ENCODE peak calls at places on chromosomes 3 and 15, in ten cellular contexts. P is A549; S is GM12865; M is endothelial cell; L is fibroblast of villous mesenchyme; X is nephron progenitor cell; O is activated CD8-positive, alpha-beta T cell treated with anti-CD3 and anti-CD28 coated beads for 36 hours; U is cardiac muscle cell; Y is GM23338; V is AG04449. I is an unnamed sample.

GRCh38 chr15:71342658-71343057 is 227.4 kb downstream of the THSD4 start:
- DNase-seq in Y (no peak), S (no peak), U (no peak), M (no peak), X (no peak), L (no peak), P (no peak), O (no peak), V (no peak), I (no peak)

GRCh38 chr3:107825556-107825955 is 265.3 kb downstream of the CD47 start:
- DNase-seq in Y (no peak), O (no peak), U (no peak), X (no peak), L (no peak), M (no peak), P (no peak), V (no peak), S (no peak), I (no peak)

GRCh38 chr3:171018151-171018935 is 8.2 kb downstream of the SLC2A2 start:
- DNase-seq in V (no peak), O (peak), Y (peak), P (no peak), S (no peak), L (no peak), U (no peak), M (peak), X (peak), I (peak)

GRCh38 chr3:78741066-78741645 is 1026.6 kb downstream of the ROBO1 start:
- DNase-seq in Y (peak), V (no peak), S (no peak), M (no peak), P (peak), X (no peak), O (peak), U (no peak), L (no peak), I (no peak)

GRCh38 chr15:24848050-24848449 is 106.7 kb upstream of the SNRPN start:
- DNase-seq in Y (peak), P (peak), L (no peak), V (no peak), S (no peak), U (peak), X (peak), M (peak), O (peak), I (peak)

GRCh38 chr15:58547628-58548307 is 116.0 kb downstream of the LIPC start:
- DNase-seq in P (no peak), X (no peak), Y (no peak), U (no peak), O (no peak), V (no peak), L (no peak), S (no peak), M (no peak), I (no peak)

GRCh38 chr15:89490550-89491315 is 5.7 kb downstream of the RHCG start:
- DNase-seq in L (no peak), Y (no peak), U (no peak), X (no peak), V (no peak), P (no peak), O (no peak), M (no peak), S (no peak), I (no peak)

GRCh38 chr15:84826369-84826823 is 9.2 kb downstream of the ALPK3 start:
- DNase-seq in L (no peak), O (peak), V (no peak), M (peak), X (no peak), S (peak), U (peak), Y (peak), P (peak), I (peak)

GRCh38 chr3:22141769-22142168 is 390.8 kb upstream of the ZNF385D start:
- DNase-seq in O (no peak), L (no peak), P (no peak), S (no peak), U (no peak), V (no peak), M (no peak), Y (no peak), X (no peak), I (no peak)

GRCh38 chr15:89448825-89449224 is 47.6 kb downstream of the RHCG start:
- DNase-seq in U (peak), V (no peak), P (no peak), Y (no peak), X (peak), O (no peak), S (no peak), L (no peak), M (no peak), I (no peak)

GRCh38 chr3:123226549-123226948 is 24.8 kb downstream of the SEC22A start:
- DNase-seq in M (no peak), L (no peak), Y (no peak), S (no peak), V (no peak), P (no peak), U (no peak), O (no peak), X (no peak), I (no peak)

GRCh38 chr3:3906171-3906570 is 106.9 kb downstream of the LRRN1 start:
- DNase-seq in L (no peak), O (no peak), S (no peak), Y (no peak), V (no peak), X (no peak), U (no peak), P (no peak), M (no peak), I (no peak)

GRCh38 chr3:189841474-189842205 is 210.5 kb downstream of the TP63 start:
- DNase-seq in L (no peak), V (peak), Y (peak), U (no peak), O (no peak), M (no peak), X (no peak), P (peak), S (peak), I (no peak)

GRCh38 chr3:86711634-86712033 is 279.3 kb downstream of the VGLL3 start:
- DNase-seq in X (no peak), V (no peak), U (no peak), Y (no peak), M (no peak), O (no peak), P (no peak), S (no peak), L (no peak), I (no peak)

GRCh38 chr3:149658444-149659172 is 783 bp upstream of the WWTR1 start:
- DNase-seq in O (peak), P (no peak), V (peak), S (peak), X (peak), L (peak), Y (peak), M (peak), U (peak), I (peak)

GRCh38 chr3:159765025-159765859 is 223.4 kb upstream of the IL12A start:
- DNase-seq in P (peak), M (peak), Y (peak), O (peak), U (peak), S (no peak), X (peak), V (peak), L (peak), I (peak)

GRCh38 chr3:45776611-45777010 is 19.7 kb downstream of the SLC6A20 start:
- DNase-seq in X (no peak), U (peak), P (no peak), S (no peak), O (no peak), L (no peak), Y (no peak), V (no peak), M (no peak), I (peak)

GRCh38 chr3:129358177-129359101 is 70.0 kb downstream of the EFCAB12 start:
- DNase-seq in S (no peak), Y (no peak), M (no peak), X (no peak), L (no peak), P (no peak), O (no peak), V (no peak), U (no peak), I (no peak)

GRCh38 chr15:63709365-63709764 is 112.2 kb downstream of the FBXL22 start:
- DNase-seq in M (no peak), Y (no peak), S (no peak), U (no peak), X (no peak), L (no peak), O (no peak), V (no peak), P (no peak), I (no peak)

GRCh38 chr3:37833790-37834189 is 27.9 kb upstream of the CTDSPL start:
- DNase-seq in Y (peak), S (peak), L (no peak), M (peak), U (no peak), X (no peak), O (no peak), V (no peak), P (peak), I (no peak)
- TF ChIP-seq CTCF in Y (peak), S (peak), L (peak), M (peak), U (no peak), X (peak), O (no peak), V (no peak), P (peak), I (peak)

DNA sequence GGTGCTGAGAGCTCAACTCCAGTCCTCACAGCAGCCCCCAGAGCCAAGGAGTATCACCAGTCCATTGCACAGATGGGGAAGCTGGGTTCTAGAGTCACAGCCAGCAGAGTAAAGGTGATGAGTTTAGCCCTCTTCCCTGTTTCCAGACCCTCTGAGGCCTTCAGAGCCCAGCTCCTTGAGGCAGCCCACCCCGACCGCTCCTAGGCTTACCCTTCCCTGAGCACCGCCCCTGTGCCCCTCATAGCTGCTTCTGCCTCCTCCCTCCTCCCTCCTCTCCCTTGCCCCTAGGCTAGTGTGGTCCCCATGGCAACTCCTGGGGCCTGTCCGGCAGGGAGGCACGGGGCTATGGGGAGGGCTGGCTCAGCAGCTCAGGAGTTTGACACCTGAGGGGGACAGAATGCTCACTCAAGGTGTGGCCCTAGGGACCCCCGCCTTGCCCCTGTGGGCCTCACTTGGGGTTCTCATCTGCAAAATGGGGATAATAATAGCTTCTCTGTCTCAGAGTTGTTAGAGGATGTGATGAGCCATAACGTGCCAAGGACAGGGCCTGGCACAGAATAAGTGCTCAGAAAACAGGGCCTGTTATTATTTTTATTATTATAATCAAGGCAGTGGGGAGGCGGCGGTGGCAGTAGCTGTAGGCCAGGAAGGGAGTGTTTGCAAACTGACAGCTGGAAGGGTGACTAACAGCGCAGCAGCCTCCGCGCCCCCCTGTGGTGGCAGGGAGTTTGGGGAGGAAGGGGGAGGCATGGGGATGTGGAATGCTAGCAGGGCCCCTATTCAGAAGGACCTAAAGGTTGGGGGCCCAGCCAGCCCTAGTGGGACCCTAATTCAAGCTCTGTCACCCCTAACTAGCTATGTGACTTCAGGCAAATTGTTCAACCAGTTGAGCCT is 11.5 kb downstream of the CSK start:
- DNase-seq in S (peak), X (no peak), M (no peak), V (no peak), O (peak), L (no peak), P (no peak), U (peak), Y (peak), I (peak)
- TF ChIP-seq CTCF in S (peak), X (no peak), M (no peak), V (no peak), O (peak), L (peak), P (no peak), U (peak), Y (no peak), I (peak)

DNA sequence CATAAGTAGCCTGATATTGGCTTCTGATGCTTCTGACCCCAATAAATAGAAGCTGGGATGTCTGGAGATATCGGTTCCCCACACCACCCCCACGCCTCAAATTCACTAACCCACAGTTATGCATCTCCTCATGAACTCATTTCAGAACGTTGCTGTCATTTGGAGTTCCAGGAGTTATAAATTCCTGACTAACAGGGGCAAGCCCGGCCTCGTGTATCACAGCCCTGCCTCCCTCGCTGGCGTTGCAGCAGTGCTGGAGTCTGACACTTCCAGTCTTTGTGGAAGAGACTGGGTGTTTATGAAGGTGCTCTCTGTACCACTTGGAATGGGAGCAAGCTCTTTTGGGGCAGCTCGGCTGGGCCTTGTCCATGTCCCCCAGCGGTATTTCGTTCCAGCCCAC is 101.0 kb downstream of the ANP32A start:
- DNase-seq in M (no peak), S (no peak), L (no peak), U (no peak), X (no peak), V (no peak), Y (no peak), O (no peak), P (no peak), I (no peak)
- TF ChIP-seq CTCF in M (no peak), S (no peak), L (no peak), U (no peak), X (no peak), V (no peak), Y (no peak), O (no peak), P (no peak), I (no peak)

DNA sequence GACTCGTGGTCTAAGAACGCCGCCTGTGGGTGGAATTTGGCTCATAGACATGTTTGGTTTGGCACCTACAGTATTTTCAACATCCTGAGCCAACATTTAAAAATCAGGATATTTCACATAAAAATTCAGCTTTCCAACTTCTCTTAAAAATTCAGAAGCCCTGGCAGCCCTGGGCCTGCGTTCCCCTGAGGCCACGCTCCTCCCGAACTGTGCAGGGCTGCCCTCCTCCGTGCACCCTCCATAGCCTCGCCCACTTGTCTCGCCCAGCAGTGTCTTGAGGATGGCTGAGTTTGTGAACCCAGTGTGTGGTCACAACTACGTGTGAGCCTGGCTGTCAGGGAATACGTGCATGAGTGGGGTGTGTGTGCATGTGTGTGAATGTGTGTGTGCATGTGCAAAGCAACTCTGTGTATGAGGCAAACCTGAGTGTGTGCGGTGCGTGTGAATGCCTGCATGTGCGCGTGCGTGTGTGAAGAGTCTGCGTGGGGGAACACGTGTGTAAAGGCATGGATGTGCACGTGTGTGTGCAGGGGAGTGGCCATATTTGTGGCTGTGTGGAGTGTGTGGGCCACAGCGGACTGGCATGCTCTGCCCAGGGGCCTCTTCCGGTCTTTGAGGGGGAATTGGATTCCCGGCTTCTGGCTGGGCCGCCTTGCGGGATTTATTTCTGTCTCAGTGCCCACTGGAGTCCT is 30.9 kb downstream of the PTH1R start:
- DNase-seq in L (peak), U (peak), O (no peak), Y (no peak), S (no peak), V (peak), M (no peak), X (no peak), P (no peak), I (peak)
- TF ChIP-seq CTCF in L (peak), U (peak), O (no peak), Y (no peak), S (peak), V (no peak), M (no peak), X (no peak), P (no peak), I (no peak)

GRCh38 chr3:27589795-27590194 is 105.6 kb upstream of the SLC4A7 start:
- DNase-seq in U (peak), Y (no peak), V (no peak), X (no peak), S (no peak), L (no peak), O (no peak), P (no peak), M (no peak), I (peak)
- TF ChIP-seq CTCF in U (no peak), Y (no peak), V (no peak), X (no peak), S (no peak), L (no peak), O (no peak), P (no peak), M (no peak), I (no peak)

DNA sequence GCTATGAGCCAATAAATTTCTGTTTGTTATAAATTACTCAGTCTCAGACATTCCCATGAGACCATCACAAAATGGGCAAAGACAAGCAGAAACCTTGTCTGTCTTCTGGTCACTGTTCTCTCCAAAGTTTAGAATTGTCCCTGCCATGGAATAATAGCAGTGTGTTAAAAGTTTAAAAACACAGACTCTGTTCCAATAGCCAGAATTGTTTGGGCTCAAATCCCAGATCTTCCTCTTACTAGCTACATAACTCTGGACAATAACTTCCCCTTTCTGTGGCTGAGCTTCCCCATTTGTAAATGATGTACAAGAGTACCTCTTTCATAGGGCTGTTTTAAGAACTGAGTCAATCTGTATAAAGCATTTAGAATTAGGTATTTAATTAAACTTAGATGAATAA is 623.1 kb downstream of the NTRK3 start:
- DNase-seq in O (no peak), L (no peak), S (no peak), P (no peak), Y (no peak), X (no peak), U (no peak), M (no peak), V (no peak), I (no peak)
- TF ChIP-seq CTCF in O (no peak), L (no peak), S (no peak), P (no peak), Y (no peak), X (no peak), U (no peak), M (no peak), V (no peak), I (no peak)

GRCh38 chr15:88255496-88256171 is 905 bp downstream of the NTRK3 start:
- DNase-seq in X (peak), P (peak), O (no peak), U (peak), S (no peak), Y (peak), L (peak), M (peak), V (no peak), I (no peak)

GRCh38 chr15:88257311-88257901 is 867 bp upstream of the NTRK3 start:
- DNase-seq in M (peak), V (no peak), Y (peak), P (no peak), O (peak), U (no peak), L (no peak), X (peak), S (no peak), I (no peak)

GRCh38 chr15:88256261-88257230 is at the start of gene NTRK3:
- DNase-seq in S (no peak), P (peak), Y (peak), V (no peak), L (peak), O (peak), X (peak), U (peak), M (peak), I (no peak)

GRCh38 chr15:88255109-88255495 is 1.4 kb downstream of the NTRK3 start:
- DNase-seq in X (no peak), U (no peak), L (no peak), P (no peak), Y (peak), V (no peak), O (no peak), S (no peak), M (no peak), I (no peak)

GRCh38 chr15:88258021-88258641 is 1.6 kb upstream of the NTRK3 start:
- DNase-seq in V (no peak), U (peak), O (peak), M (peak), L (no peak), X (peak), P (peak), Y (peak), S (no peak), I (no peak)
- TF ChIP-seq CTCF in V (no peak), U (peak), O (no peak), M (peak), L (peak), X (peak), P (peak), Y (peak), S (peak), I (peak)

GRCh38 chr3:8996681-8997121 is 33.4 kb upstream of the RAD18 start:
- DNase-seq in L (peak), V (no peak), U (peak), P (no peak), Y (peak), S (no peak), X (peak), O (no peak), M (peak), I (peak)
- TF ChIP-seq CTCF in L (peak), V (peak), U (peak), P (no peak), Y (peak), S (no peak), X (peak), O (no peak), M (no peak), I (peak)

GRCh38 chr3:43053291-43053690 is 52.6 kb downstream of the POMGNT2 start:
- DNase-seq in S (no peak), M (no peak), U (no peak), O (no peak), X (no peak), L (no peak), V (no peak), Y (no peak), P (no peak), I (no peak)
- TF ChIP-seq CTCF in S (no peak), M (no peak), U (no peak), O (no peak), X (no peak), L (no peak), V (no peak), Y (no peak), P (no peak), I (no peak)

GRCh38 chr3:32340639-32341365 is 50.9 kb upstream of the CMTM7 start:
- DNase-seq in P (peak), L (no peak), V (no peak), S (peak), O (no peak), X (no peak), M (no peak), U (no peak), Y (no peak), I (no peak)
- TF ChIP-seq CTCF in P (no peak), L (no peak), V (no peak), S (no peak), O (no peak), X (no peak), M (no peak), U (no peak), Y (no peak), I (no peak)

I was measured in cardiac fibroblast.